ENCODE peak calls at places on chromosomes 11 and 22, in seven cellular contexts. L is astrocyte, K is fibroblast of lung, W is H9, A is SK-N-SH, G is keratinocyte, Q is IMR-90. M is an unnamed sample.

GRCh38 chr11:86793307-86793706 is 7.0 kb upstream of the PRSS23 start:
- DNase-seq in K (no peak), Q (no peak), W (no peak), A (no peak), L (no peak), G (no peak), M (no peak)

GRCh38 chr11:116334596-116334995 is 438.2 kb downstream of the BUD13 start:
- DNase-seq in K (no peak), G (no peak), Q (no peak), W (peak), L (no peak), A (no peak), M (no peak)

GRCh38 chr11:28009383-28009782 is 98.6 kb downstream of the KIF18A start:
- DNase-seq in G (no peak), L (peak), W (no peak), K (peak), A (no peak), Q (peak), M (peak)

GRCh38 chr11:35593143-35593542 is 25.1 kb upstream of the FJX1 start:
- DNase-seq in G (no peak), A (no peak), Q (peak), W (no peak), L (peak), K (peak), M (no peak)

GRCh38 chr11:11421509-11421908 is 68.5 kb upstream of the CSNK2A3 start:
- DNase-seq in W (no peak), Q (no peak), K (no peak), A (no peak), L (no peak), G (no peak), M (no peak)

GRCh38 chr11:58576792-58577440 is 1.3 kb upstream of the LPXN start:
- DNase-seq in Q (peak), W (no peak), A (peak), K (peak), L (peak), G (no peak), M (no peak)

GRCh38 chr11:101436511-101437142 is 147.2 kb downstream of the TRPC6 start:
- DNase-seq in L (peak), K (peak), W (peak), A (peak), Q (peak), G (no peak), M (peak)

GRCh38 chr11:64739871-64740270 is 4.1 kb downstream of the RASGRP2 start:
- DNase-seq in W (no peak), A (no peak), G (no peak), Q (no peak), K (no peak), L (no peak), M (no peak)

GRCh38 chr11:2789331-2789730 is 89.5 kb upstream of the KCNQ1OT1 start:
- DNase-seq in Q (no peak), W (no peak), K (no peak), G (no peak), L (no peak), A (no peak), M (no peak)

GRCh38 chr11:129785383-129786111 is 30.1 kb upstream of the TMEM45B start:
- DNase-seq in A (peak), G (no peak), W (no peak), K (peak), Q (peak), L (no peak), M (no peak)

GRCh38 chr22:27065259-27065658 is 407.9 kb downstream of the MIAT start:
- DNase-seq in W (no peak), A (no peak), K (no peak), G (no peak), Q (no peak), L (no peak), M (no peak)

GRCh38 chr11:121163658-121164308 is 62.7 kb downstream of the TECTA start:
- DNase-seq in G (no peak), L (no peak), A (no peak), Q (no peak), K (no peak), W (no peak), M (no peak)

GRCh38 chr11:16809901-16810668 is 71.6 kb downstream of the C11orf58 start:
- DNase-seq in A (no peak), W (no peak), K (peak), Q (peak), G (peak), L (peak), M (no peak)

GRCh38 chr11:100827934-100828661 is 141.0 kb downstream of the ARHGAP42 start:
- DNase-seq in K (peak), Q (peak), W (peak), L (peak), G (no peak), A (no peak), M (peak)

GRCh38 chr11:70873736-70874412 is 378.5 kb downstream of the SHANK2 start:
- DNase-seq in G (no peak), A (no peak), Q (no peak), K (no peak), L (no peak), W (no peak), M (no peak)

GRCh38 chr11:112694813-112695212 is 266.4 kb upstream of the NCAM1 start:
- DNase-seq in W (no peak), L (no peak), A (no peak), G (no peak), Q (no peak), K (no peak), M (no peak)

GRCh38 chr11:17695454-17696441 is 23.6 kb upstream of the MYOD1 start:
- DNase-seq in Q (no peak), A (peak), K (no peak), W (no peak), G (no peak), L (no peak), M (no peak)

GRCh38 chr11:61861634-61862033 is 29.7 kb downstream of the FADS3 start:
- DNase-seq in A (no peak), L (no peak), G (no peak), W (no peak), K (no peak), Q (no peak), M (no peak)

GRCh38 chr11:134519788-134520187 is 107.7 kb upstream of the B3GAT1 start:
- DNase-seq in L (no peak), Q (no peak), G (no peak), A (no peak), K (no peak), W (no peak), M (no peak)

GRCh38 chr11:115892016-115892415 is 387.8 kb upstream of the CADM1 start:
- DNase-seq in G (no peak), W (no peak), A (no peak), Q (no peak), L (peak), K (no peak), M (no peak)

GRCh38 chr11:114925591-114925990 is 247.3 kb downstream of the NXPE2 start:
- DNase-seq in L (no peak), G (no peak), K (no peak), Q (no peak), A (no peak), W (no peak), M (no peak)

GRCh38 chr11:128603752-128604472 is 16.6 kb upstream of the ETS1 start:
- DNase-seq in Q (no peak), G (no peak), A (no peak), W (no peak), L (no peak), K (no peak), M (no peak)

GRCh38 chr11:116445108-116446047 is 327.4 kb downstream of the BUD13 start:
- DNase-seq in W (peak), K (no peak), Q (no peak), A (no peak), L (no peak), G (no peak), M (no peak)

DNA sequence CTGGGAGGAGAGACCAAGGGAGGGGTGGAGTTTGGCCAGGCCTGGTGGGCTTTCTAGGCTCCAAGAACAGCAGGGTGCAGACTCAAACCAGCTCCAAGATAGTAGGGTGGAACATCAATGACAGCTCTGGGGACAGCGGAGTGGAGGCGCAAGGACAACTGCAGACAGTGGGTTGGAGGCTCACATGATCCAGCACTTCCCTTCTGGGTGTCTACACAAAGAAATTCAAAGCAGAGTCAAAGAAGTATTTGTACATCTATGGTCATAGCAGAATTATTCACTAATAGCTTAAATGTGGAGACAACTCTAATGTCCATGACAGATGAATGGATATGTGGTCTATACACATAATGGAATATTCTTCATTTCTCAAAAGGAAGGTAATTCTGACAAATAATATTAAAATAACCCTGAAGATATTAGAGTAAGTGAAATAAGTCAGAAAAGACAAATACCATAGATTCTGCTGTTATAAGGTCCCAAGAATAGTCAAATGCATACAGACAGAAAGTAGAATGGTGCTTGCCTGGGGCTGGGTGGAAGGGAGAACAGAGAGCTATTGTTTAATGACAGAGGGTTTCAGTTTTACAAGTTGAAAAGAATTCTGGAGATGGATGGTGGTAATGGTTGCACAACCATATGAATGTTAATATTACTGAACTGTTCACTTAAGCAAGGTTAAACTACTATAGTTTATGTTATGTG is 5.5 kb upstream of the GAB4 start:
- DNase-seq in L (no peak), G (no peak), K (no peak), A (no peak), Q (no peak), W (no peak), M (no peak)
- H3K4me2 ChIP-seq in L (no peak), G (no peak), K (no peak), A (no peak), Q (no peak), W (no peak), M (no peak)

GRCh38 chr11:122343247-122343646 is 227.2 kb upstream of the BLID start:
- DNase-seq in G (no peak), Q (no peak), W (no peak), A (no peak), K (no peak), L (peak), M (no peak)
- H3K4me2 ChIP-seq in G (no peak), Q (peak), W (no peak), A (no peak), K (no peak), L (no peak), M (no peak)

GRCh38 chr22:40310081-40310770 is 36.1 kb upstream of the ADSL start:
- DNase-seq in W (no peak), K (peak), G (no peak), Q (peak), L (peak), A (no peak), M (no peak)

GRCh38 chr22:40308999-40309578 is 37.2 kb upstream of the ADSL start:
- DNase-seq in W (no peak), Q (no peak), K (no peak), G (no peak), L (no peak), A (no peak), M (no peak)

GRCh38 chr22:40312050-40312449 is 34.2 kb upstream of the ADSL start:
- DNase-seq in K (no peak), W (no peak), Q (no peak), A (no peak), G (no peak), L (no peak), M (no peak)

GRCh38 chr22:40313007-40313406 is 33.3 kb upstream of the ADSL start:
- DNase-seq in Q (no peak), L (no peak), A (no peak), K (no peak), W (no peak), G (no peak), M (no peak)

DNA sequence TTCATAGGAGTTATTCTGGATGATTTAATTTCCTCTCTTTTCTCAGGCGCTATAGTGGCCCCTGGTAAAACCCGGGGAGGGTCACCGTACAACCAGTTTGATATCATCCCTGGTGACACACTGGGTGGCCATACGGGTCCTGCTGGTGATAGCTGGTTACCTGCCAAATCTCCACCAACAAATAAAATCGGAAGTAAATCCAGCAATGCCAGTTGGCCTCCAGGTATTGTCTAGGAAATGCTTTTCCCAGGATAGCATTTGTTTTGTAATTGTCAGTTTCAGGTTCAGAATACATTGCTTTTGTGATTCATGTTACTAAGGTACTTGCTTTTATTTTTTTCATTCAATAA is 35.6 kb upstream of the ADSL start:
- DNase-seq in L (no peak), W (no peak), K (no peak), A (no peak), G (no peak), Q (no peak), M (no peak)
- H3K4me2 ChIP-seq in L (peak), W (no peak), K (peak), A (peak), G (no peak), Q (peak), M (no peak)

DNA sequence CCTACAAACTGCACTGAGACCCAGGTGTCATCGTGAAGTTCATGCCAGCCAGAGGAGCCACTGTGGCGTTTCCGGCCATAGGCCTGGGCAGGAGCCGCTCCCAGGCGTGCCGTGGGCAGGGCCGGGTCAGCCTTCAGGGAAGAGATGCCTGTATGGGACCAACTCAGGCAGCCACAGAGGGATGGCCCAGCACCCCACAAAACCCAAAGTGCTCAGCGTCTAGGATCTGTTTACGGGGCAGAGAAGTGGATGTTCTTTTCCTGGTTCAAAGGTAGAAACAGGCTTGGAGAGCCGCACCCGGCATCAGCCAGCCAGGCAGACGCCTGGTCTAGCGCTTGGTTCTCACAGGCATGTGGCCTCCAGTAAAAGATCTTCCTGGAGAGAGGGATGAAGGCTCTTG is 8.4 kb upstream of the BID start:
- DNase-seq in W (no peak), K (no peak), A (no peak), G (no peak), L (no peak), Q (no peak), M (no peak)
- H3K4me2 ChIP-seq in W (no peak), K (no peak), A (no peak), G (peak), L (no peak), Q (no peak), M (no peak)